ENCODE peak calls at places on chromosomes 5 and 9, in nine cellular contexts. One of them, this sample, is unnamed.

GRCh38 chr9:37559125-37559524 is 17.1 kb downstream of the FBXO10 start:
- DNase-seq in activated CD4-positive, alpha-beta T cell treated with anti-CD3 and anti-CD28 coated beads, Interleukin-2, amount 10 ng/mL, durations not matched to agents 7 days and 5 days: no peak
- DNase-seq in NCI-H1436: no peak
- DNase-seq in activated T-helper 1 cell treated with Interleukin-2 at 50 U/mL for 16 hours: no peak
- DNase-seq in stimulated activated CD8-positive, alpha-beta memory T cell treated with anti-CD3 and anti-CD28 coated beads, Interleukin-2, amount 100 ng/mL, for 1 hour: no peak
- DNase-seq in NCI-H774: no peak
- DNase-seq in mesenteric fat pad: no peak
- DNase-seq in AG09309: no peak
- DNase-seq in endothelial cell of umbilical vein: no peak
- DNase-seq in this sample: no peak

GRCh38 chr9:125476645-125477044 is 215.0 kb downstream of the GAPVD1 start:
- DNase-seq in activated CD4-positive, alpha-beta T cell treated with anti-CD3 and anti-CD28 coated beads, Interleukin-2, amount 10 ng/mL, durations not matched to agents 7 days and 5 days: no peak
- DNase-seq in NCI-H1436: no peak
- DNase-seq in activated T-helper 1 cell treated with Interleukin-2 at 50 U/mL for 16 hours: no peak
- DNase-seq in stimulated activated CD8-positive, alpha-beta memory T cell treated with anti-CD3 and anti-CD28 coated beads, Interleukin-2, amount 100 ng/mL, for 1 hour: no peak
- DNase-seq in NCI-H774: no peak
- DNase-seq in mesenteric fat pad: no peak
- DNase-seq in AG09309: no peak
- DNase-seq in endothelial cell of umbilical vein: no peak
- DNase-seq in this sample: no peak

GRCh38 chr9:27599521-27600234 is 26.4 kb upstream of the C9orf72 start:
- DNase-seq in activated CD4-positive, alpha-beta T cell treated with anti-CD3 and anti-CD28 coated beads, Interleukin-2, amount 10 ng/mL, durations not matched to agents 7 days and 5 days: no peak
- DNase-seq in NCI-H1436: no peak
- DNase-seq in activated T-helper 1 cell treated with Interleukin-2 at 50 U/mL for 16 hours: no peak
- DNase-seq in stimulated activated CD8-positive, alpha-beta memory T cell treated with anti-CD3 and anti-CD28 coated beads, Interleukin-2, amount 100 ng/mL, for 1 hour: no peak
- DNase-seq in NCI-H774: no peak
- DNase-seq in mesenteric fat pad: no peak
- DNase-seq in AG09309: no peak
- DNase-seq in endothelial cell of umbilical vein: no peak
- DNase-seq in this sample: no peak

GRCh38 chr5:38468202-38468656 is 88.2 kb downstream of the LIFR start:
- DNase-seq in activated CD4-positive, alpha-beta T cell treated with anti-CD3 and anti-CD28 coated beads, Interleukin-2, amount 10 ng/mL, durations not matched to agents 7 days and 5 days: no peak
- DNase-seq in NCI-H1436: no peak
- DNase-seq in activated T-helper 1 cell treated with Interleukin-2 at 50 U/mL for 16 hours: no peak
- DNase-seq in stimulated activated CD8-positive, alpha-beta memory T cell treated with anti-CD3 and anti-CD28 coated beads, Interleukin-2, amount 100 ng/mL, for 1 hour: no peak
- DNase-seq in NCI-H774: no peak
- DNase-seq in mesenteric fat pad: no peak
- DNase-seq in AG09309: peak; percentile 73
- DNase-seq in endothelial cell of umbilical vein: peak; percentile 83
- DNase-seq in this sample: peak; percentile 44

GRCh38 chr9:23586906-23587305 is 239.1 kb downstream of the ELAVL2 start:
- DNase-seq in activated CD4-positive, alpha-beta T cell treated with anti-CD3 and anti-CD28 coated beads, Interleukin-2, amount 10 ng/mL, durations not matched to agents 7 days and 5 days: no peak
- DNase-seq in NCI-H1436: no peak
- DNase-seq in activated T-helper 1 cell treated with Interleukin-2 at 50 U/mL for 16 hours: no peak
- DNase-seq in stimulated activated CD8-positive, alpha-beta memory T cell treated with anti-CD3 and anti-CD28 coated beads, Interleukin-2, amount 100 ng/mL, for 1 hour: no peak
- DNase-seq in NCI-H774: no peak
- DNase-seq in mesenteric fat pad: no peak
- DNase-seq in AG09309: no peak
- DNase-seq in endothelial cell of umbilical vein: no peak
- DNase-seq in this sample: no peak

GRCh38 chr5:150630459-150631325 is 9.8 kb upstream of the SYNPO start:
- DNase-seq in activated CD4-positive, alpha-beta T cell treated with anti-CD3 and anti-CD28 coated beads, Interleukin-2, amount 10 ng/mL, durations not matched to agents 7 days and 5 days: no peak
- DNase-seq in NCI-H1436: no peak
- DNase-seq in activated T-helper 1 cell treated with Interleukin-2 at 50 U/mL for 16 hours: no peak
- DNase-seq in stimulated activated CD8-positive, alpha-beta memory T cell treated with anti-CD3 and anti-CD28 coated beads, Interleukin-2, amount 100 ng/mL, for 1 hour: no peak
- DNase-seq in NCI-H774: no peak
- DNase-seq in mesenteric fat pad: no peak
- DNase-seq in AG09309: no peak
- DNase-seq in endothelial cell of umbilical vein: no peak
- DNase-seq in this sample: no peak

GRCh38 chr5:55851675-55851979 is 470 bp downstream of the IL31RA start:
- DNase-seq in activated CD4-positive, alpha-beta T cell treated with anti-CD3 and anti-CD28 coated beads, Interleukin-2, amount 10 ng/mL, durations not matched to agents 7 days and 5 days: no peak
- DNase-seq in NCI-H1436: no peak
- DNase-seq in activated T-helper 1 cell treated with Interleukin-2 at 50 U/mL for 16 hours: no peak
- DNase-seq in stimulated activated CD8-positive, alpha-beta memory T cell treated with anti-CD3 and anti-CD28 coated beads, Interleukin-2, amount 100 ng/mL, for 1 hour: no peak
- DNase-seq in NCI-H774: no peak
- DNase-seq in mesenteric fat pad: no peak
- DNase-seq in AG09309: no peak
- DNase-seq in endothelial cell of umbilical vein: no peak
- DNase-seq in this sample: no peak

GRCh38 chr9:108081112-108081511 is 591.5 kb upstream of the KLF4 start:
- DNase-seq in activated CD4-positive, alpha-beta T cell treated with anti-CD3 and anti-CD28 coated beads, Interleukin-2, amount 10 ng/mL, durations not matched to agents 7 days and 5 days: no peak
- DNase-seq in NCI-H1436: no peak
- DNase-seq in activated T-helper 1 cell treated with Interleukin-2 at 50 U/mL for 16 hours: no peak
- DNase-seq in stimulated activated CD8-positive, alpha-beta memory T cell treated with anti-CD3 and anti-CD28 coated beads, Interleukin-2, amount 100 ng/mL, for 1 hour: no peak
- DNase-seq in NCI-H774: no peak
- DNase-seq in mesenteric fat pad: no peak
- DNase-seq in AG09309: no peak
- DNase-seq in endothelial cell of umbilical vein: no peak
- DNase-seq in this sample: no peak

GRCh38 chr9:108897324-108898096 is 35.4 kb downstream of the ACTL7A start:
- DNase-seq in activated CD4-positive, alpha-beta T cell treated with anti-CD3 and anti-CD28 coated beads, Interleukin-2, amount 10 ng/mL, durations not matched to agents 7 days and 5 days: no peak
- DNase-seq in NCI-H1436: no peak
- DNase-seq in activated T-helper 1 cell treated with Interleukin-2 at 50 U/mL for 16 hours: no peak
- DNase-seq in stimulated activated CD8-positive, alpha-beta memory T cell treated with anti-CD3 and anti-CD28 coated beads, Interleukin-2, amount 100 ng/mL, for 1 hour: no peak
- DNase-seq in NCI-H774: no peak
- DNase-seq in mesenteric fat pad: no peak
- DNase-seq in AG09309: no peak
- DNase-seq in endothelial cell of umbilical vein: no peak
- DNase-seq in this sample: no peak

GRCh38 chr5:39714036-39714698 is 289.4 kb upstream of the DAB2 start:
- DNase-seq in activated CD4-positive, alpha-beta T cell treated with anti-CD3 and anti-CD28 coated beads, Interleukin-2, amount 10 ng/mL, durations not matched to agents 7 days and 5 days: peak; percentile 54
- DNase-seq in NCI-H1436: no peak
- DNase-seq in activated T-helper 1 cell treated with Interleukin-2 at 50 U/mL for 16 hours: no peak
- DNase-seq in stimulated activated CD8-positive, alpha-beta memory T cell treated with anti-CD3 and anti-CD28 coated beads, Interleukin-2, amount 100 ng/mL, for 1 hour: no peak
- DNase-seq in NCI-H774: peak; percentile 67
- DNase-seq in mesenteric fat pad: no peak
- DNase-seq in AG09309: peak; percentile 16
- DNase-seq in endothelial cell of umbilical vein: peak; percentile 84
- DNase-seq in this sample: peak; percentile 37

GRCh38 chr9:129609486-129610192 is 11.3 kb downstream of the C9orf50 start:
- DNase-seq in activated CD4-positive, alpha-beta T cell treated with anti-CD3 and anti-CD28 coated beads, Interleukin-2, amount 10 ng/mL, durations not matched to agents 7 days and 5 days: peak; percentile 67
- DNase-seq in NCI-H1436: no peak
- DNase-seq in activated T-helper 1 cell treated with Interleukin-2 at 50 U/mL for 16 hours: peak; percentile 58
- DNase-seq in stimulated activated CD8-positive, alpha-beta memory T cell treated with anti-CD3 and anti-CD28 coated beads, Interleukin-2, amount 100 ng/mL, for 1 hour: no peak
- DNase-seq in NCI-H774: no peak
- DNase-seq in mesenteric fat pad: no peak
- DNase-seq in AG09309: no peak
- DNase-seq in endothelial cell of umbilical vein: no peak
- DNase-seq in this sample: no peak

GRCh38 chr5:68460147-68460760 is 244.7 kb downstream of the PIK3R1 start:
- DNase-seq in activated CD4-positive, alpha-beta T cell treated with anti-CD3 and anti-CD28 coated beads, Interleukin-2, amount 10 ng/mL, durations not matched to agents 7 days and 5 days: peak; percentile 67
- DNase-seq in NCI-H1436: peak; percentile 11
- DNase-seq in activated T-helper 1 cell treated with Interleukin-2 at 50 U/mL for 16 hours: no peak
- DNase-seq in stimulated activated CD8-positive, alpha-beta memory T cell treated with anti-CD3 and anti-CD28 coated beads, Interleukin-2, amount 100 ng/mL, for 1 hour: peak; percentile 11
- DNase-seq in NCI-H774: peak; percentile 1
- DNase-seq in mesenteric fat pad: no peak
- DNase-seq in AG09309: no peak
- DNase-seq in endothelial cell of umbilical vein: peak; percentile 76
- DNase-seq in this sample: no peak

GRCh38 chr5:100043475-100043874 is 491.7 kb upstream of the FAM174A start:
- DNase-seq in activated CD4-positive, alpha-beta T cell treated with anti-CD3 and anti-CD28 coated beads, Interleukin-2, amount 10 ng/mL, durations not matched to agents 7 days and 5 days: no peak
- DNase-seq in NCI-H1436: no peak
- DNase-seq in activated T-helper 1 cell treated with Interleukin-2 at 50 U/mL for 16 hours: no peak
- DNase-seq in stimulated activated CD8-positive, alpha-beta memory T cell treated with anti-CD3 and anti-CD28 coated beads, Interleukin-2, amount 100 ng/mL, for 1 hour: no peak
- DNase-seq in NCI-H774: no peak
- DNase-seq in mesenteric fat pad: no peak
- DNase-seq in AG09309: no peak
- DNase-seq in endothelial cell of umbilical vein: no peak
- DNase-seq in this sample: no peak

GRCh38 chr5:135345945-135346731 is 52.9 kb downstream of the MACROH2A1 start:
- DNase-seq in activated CD4-positive, alpha-beta T cell treated with anti-CD3 and anti-CD28 coated beads, Interleukin-2, amount 10 ng/mL, durations not matched to agents 7 days and 5 days: no peak
- DNase-seq in NCI-H1436: no peak
- DNase-seq in activated T-helper 1 cell treated with Interleukin-2 at 50 U/mL for 16 hours: no peak
- DNase-seq in stimulated activated CD8-positive, alpha-beta memory T cell treated with anti-CD3 and anti-CD28 coated beads, Interleukin-2, amount 100 ng/mL, for 1 hour: no peak
- DNase-seq in NCI-H774: no peak
- DNase-seq in mesenteric fat pad: peak; percentile 12
- DNase-seq in AG09309: no peak
- DNase-seq in endothelial cell of umbilical vein: no peak
- DNase-seq in this sample: no peak

GRCh38 chr9:31590091-31590490 is 794.4 kb upstream of the ACO1 start:
- DNase-seq in activated CD4-positive, alpha-beta T cell treated with anti-CD3 and anti-CD28 coated beads, Interleukin-2, amount 10 ng/mL, durations not matched to agents 7 days and 5 days: no peak
- DNase-seq in NCI-H1436: no peak
- DNase-seq in activated T-helper 1 cell treated with Interleukin-2 at 50 U/mL for 16 hours: no peak
- DNase-seq in stimulated activated CD8-positive, alpha-beta memory T cell treated with anti-CD3 and anti-CD28 coated beads, Interleukin-2, amount 100 ng/mL, for 1 hour: no peak
- DNase-seq in NCI-H774: no peak
- DNase-seq in mesenteric fat pad: no peak
- DNase-seq in AG09309: no peak
- DNase-seq in endothelial cell of umbilical vein: no peak
- DNase-seq in this sample: no peak

GRCh38 chr5:93196986-93197385 is 384.0 kb downstream of the NR2F1-AS1 start:
- DNase-seq in activated CD4-positive, alpha-beta T cell treated with anti-CD3 and anti-CD28 coated beads, Interleukin-2, amount 10 ng/mL, durations not matched to agents 7 days and 5 days: no peak
- DNase-seq in NCI-H1436: no peak
- DNase-seq in activated T-helper 1 cell treated with Interleukin-2 at 50 U/mL for 16 hours: no peak
- DNase-seq in stimulated activated CD8-positive, alpha-beta memory T cell treated with anti-CD3 and anti-CD28 coated beads, Interleukin-2, amount 100 ng/mL, for 1 hour: no peak
- DNase-seq in NCI-H774: no peak
- DNase-seq in mesenteric fat pad: no peak
- DNase-seq in AG09309: no peak
- DNase-seq in endothelial cell of umbilical vein: no peak
- DNase-seq in this sample: no peak

GRCh38 chr5:16809816-16810502 is 126.1 kb downstream of the MYO10 start:
- DNase-seq in activated CD4-positive, alpha-beta T cell treated with anti-CD3 and anti-CD28 coated beads, Interleukin-2, amount 10 ng/mL, durations not matched to agents 7 days and 5 days: no peak
- DNase-seq in NCI-H1436: no peak
- DNase-seq in activated T-helper 1 cell treated with Interleukin-2 at 50 U/mL for 16 hours: no peak
- DNase-seq in stimulated activated CD8-positive, alpha-beta memory T cell treated with anti-CD3 and anti-CD28 coated beads, Interleukin-2, amount 100 ng/mL, for 1 hour: no peak
- DNase-seq in NCI-H774: no peak
- DNase-seq in mesenteric fat pad: no peak
- DNase-seq in AG09309: peak; percentile 71
- DNase-seq in endothelial cell of umbilical vein: no peak
- DNase-seq in this sample: peak; percentile 48

GRCh38 chr9:133978226-133979123 is 13.6 kb downstream of the VAV2 start:
- DNase-seq in activated CD4-positive, alpha-beta T cell treated with anti-CD3 and anti-CD28 coated beads, Interleukin-2, amount 10 ng/mL, durations not matched to agents 7 days and 5 days: no peak
- DNase-seq in NCI-H1436: no peak
- DNase-seq in activated T-helper 1 cell treated with Interleukin-2 at 50 U/mL for 16 hours: no peak
- DNase-seq in stimulated activated CD8-positive, alpha-beta memory T cell treated with anti-CD3 and anti-CD28 coated beads, Interleukin-2, amount 100 ng/mL, for 1 hour: no peak
- DNase-seq in NCI-H774: no peak
- DNase-seq in mesenteric fat pad: no peak
- DNase-seq in AG09309: no peak
- DNase-seq in endothelial cell of umbilical vein: no peak
- DNase-seq in this sample: no peak

GRCh38 chr5:56851258-56851941 is 36.1 kb downstream of the MAP3K1 start:
- DNase-seq in activated CD4-positive, alpha-beta T cell treated with anti-CD3 and anti-CD28 coated beads, Interleukin-2, amount 10 ng/mL, durations not matched to agents 7 days and 5 days: no peak
- DNase-seq in NCI-H1436: no peak
- DNase-seq in activated T-helper 1 cell treated with Interleukin-2 at 50 U/mL for 16 hours: no peak
- DNase-seq in stimulated activated CD8-positive, alpha-beta memory T cell treated with anti-CD3 and anti-CD28 coated beads, Interleukin-2, amount 100 ng/mL, for 1 hour: no peak
- DNase-seq in NCI-H774: no peak
- DNase-seq in mesenteric fat pad: no peak
- DNase-seq in AG09309: no peak
- DNase-seq in endothelial cell of umbilical vein: peak; percentile 63
- DNase-seq in this sample: no peak

GRCh38 chr5:41012318-41012717 is 58.8 kb downstream of the MROH2B start:
- DNase-seq in activated CD4-positive, alpha-beta T cell treated with anti-CD3 and anti-CD28 coated beads, Interleukin-2, amount 10 ng/mL, durations not matched to agents 7 days and 5 days: no peak
- DNase-seq in NCI-H1436: no peak
- DNase-seq in activated T-helper 1 cell treated with Interleukin-2 at 50 U/mL for 16 hours: no peak
- DNase-seq in stimulated activated CD8-positive, alpha-beta memory T cell treated with anti-CD3 and anti-CD28 coated beads, Interleukin-2, amount 100 ng/mL, for 1 hour: no peak
- DNase-seq in NCI-H774: no peak
- DNase-seq in mesenteric fat pad: no peak
- DNase-seq in AG09309: no peak
- DNase-seq in endothelial cell of umbilical vein: no peak
- DNase-seq in this sample: no peak

GRCh38 chr5:170216262-170216864 is 16.4 kb upstream of the C5orf58 start:
- DNase-seq in activated CD4-positive, alpha-beta T cell treated with anti-CD3 and anti-CD28 coated beads, Interleukin-2, amount 10 ng/mL, durations not matched to agents 7 days and 5 days: no peak
- DNase-seq in NCI-H1436: peak; percentile 46
- DNase-seq in activated T-helper 1 cell treated with Interleukin-2 at 50 U/mL for 16 hours: no peak
- DNase-seq in stimulated activated CD8-positive, alpha-beta memory T cell treated with anti-CD3 and anti-CD28 coated beads, Interleukin-2, amount 100 ng/mL, for 1 hour: no peak
- DNase-seq in NCI-H774: peak; percentile 54
- DNase-seq in mesenteric fat pad: no peak
- DNase-seq in AG09309: peak; percentile 42
- DNase-seq in endothelial cell of umbilical vein: peak; percentile 73
- DNase-seq in this sample: no peak

GRCh38 chr9:75889977-75890540 is 414 bp upstream of the PCSK5 start:
- DNase-seq in activated CD4-positive, alpha-beta T cell treated with anti-CD3 and anti-CD28 coated beads, Interleukin-2, amount 10 ng/mL, durations not matched to agents 7 days and 5 days: peak; percentile 33
- DNase-seq in NCI-H1436: no peak
- DNase-seq in activated T-helper 1 cell treated with Interleukin-2 at 50 U/mL for 16 hours: no peak
- DNase-seq in stimulated activated CD8-positive, alpha-beta memory T cell treated with anti-CD3 and anti-CD28 coated beads, Interleukin-2, amount 100 ng/mL, for 1 hour: no peak
- DNase-seq in NCI-H774: no peak
- DNase-seq in mesenteric fat pad: no peak
- DNase-seq in AG09309: no peak
- DNase-seq in endothelial cell of umbilical vein: no peak
- DNase-seq in this sample: peak; percentile 46

GRCh38 chr5:95976606-95977005 is 15.0 kb upstream of the ELL2 start:
- DNase-seq in activated CD4-positive, alpha-beta T cell treated with anti-CD3 and anti-CD28 coated beads, Interleukin-2, amount 10 ng/mL, durations not matched to agents 7 days and 5 days: no peak
- DNase-seq in NCI-H1436: no peak
- DNase-seq in activated T-helper 1 cell treated with Interleukin-2 at 50 U/mL for 16 hours: no peak
- DNase-seq in stimulated activated CD8-positive, alpha-beta memory T cell treated with anti-CD3 and anti-CD28 coated beads, Interleukin-2, amount 100 ng/mL, for 1 hour: no peak
- DNase-seq in NCI-H774: no peak
- DNase-seq in mesenteric fat pad: no peak
- DNase-seq in AG09309: no peak
- DNase-seq in endothelial cell of umbilical vein: no peak
- DNase-seq in this sample: no peak

GRCh38 chr5:145010834-145011233 is 824.3 kb downstream of the PRELID2 start:
- DNase-seq in activated CD4-positive, alpha-beta T cell treated with anti-CD3 and anti-CD28 coated beads, Interleukin-2, amount 10 ng/mL, durations not matched to agents 7 days and 5 days: no peak
- DNase-seq in NCI-H1436: no peak
- DNase-seq in activated T-helper 1 cell treated with Interleukin-2 at 50 U/mL for 16 hours: no peak
- DNase-seq in stimulated activated CD8-positive, alpha-beta memory T cell treated with anti-CD3 and anti-CD28 coated beads, Interleukin-2, amount 100 ng/mL, for 1 hour: no peak
- DNase-seq in NCI-H774: no peak
- DNase-seq in mesenteric fat pad: no peak
- DNase-seq in AG09309: no peak
- DNase-seq in endothelial cell of umbilical vein: no peak
- DNase-seq in this sample: no peak

GRCh38 chr5:33994845-33995244 is 10.4 kb upstream of the SLC45A2 start:
- DNase-seq in activated CD4-positive, alpha-beta T cell treated with anti-CD3 and anti-CD28 coated beads, Interleukin-2, amount 10 ng/mL, durations not matched to agents 7 days and 5 days: no peak
- DNase-seq in NCI-H1436: no peak
- DNase-seq in activated T-helper 1 cell treated with Interleukin-2 at 50 U/mL for 16 hours: no peak
- DNase-seq in stimulated activated CD8-positive, alpha-beta memory T cell treated with anti-CD3 and anti-CD28 coated beads, Interleukin-2, amount 100 ng/mL, for 1 hour: no peak
- DNase-seq in NCI-H774: no peak
- DNase-seq in mesenteric fat pad: no peak
- DNase-seq in AG09309: peak; percentile 80
- DNase-seq in endothelial cell of umbilical vein: no peak
- DNase-seq in this sample: no peak

GRCh38 chr5:43037929-43038510 is 2.1 kb downstream of the ANXA2R start:
- DNase-seq in activated CD4-positive, alpha-beta T cell treated with anti-CD3 and anti-CD28 coated beads, Interleukin-2, amount 10 ng/mL, durations not matched to agents 7 days and 5 days: peak; percentile 72
- DNase-seq in NCI-H1436: no peak
- DNase-seq in activated T-helper 1 cell treated with Interleukin-2 at 50 U/mL for 16 hours: no peak
- DNase-seq in stimulated activated CD8-positive, alpha-beta memory T cell treated with anti-CD3 and anti-CD28 coated beads, Interleukin-2, amount 100 ng/mL, for 1 hour: no peak
- DNase-seq in NCI-H774: no peak
- DNase-seq in mesenteric fat pad: no peak
- DNase-seq in AG09309: no peak
- DNase-seq in endothelial cell of umbilical vein: peak; percentile 89
- DNase-seq in this sample: peak; percentile 59

GRCh38 chr9:129111143-129111761 is at the start of gene PTPA:
- DNase-seq in activated CD4-positive, alpha-beta T cell treated with anti-CD3 and anti-CD28 coated beads, Interleukin-2, amount 10 ng/mL, durations not matched to agents 7 days and 5 days: peak; percentile 89
- DNase-seq in NCI-H1436: peak; percentile 78
- DNase-seq in activated T-helper 1 cell treated with Interleukin-2 at 50 U/mL for 16 hours: peak; percentile 83
- DNase-seq in stimulated activated CD8-positive, alpha-beta memory T cell treated with anti-CD3 and anti-CD28 coated beads, Interleukin-2, amount 100 ng/mL, for 1 hour: peak; percentile 78
- DNase-seq in NCI-H774: peak; percentile 91
- DNase-seq in mesenteric fat pad: peak; percentile 96
- DNase-seq in AG09309: no peak
- DNase-seq in endothelial cell of umbilical vein: peak; percentile 88
- DNase-seq in this sample: peak; percentile 74

GRCh38 chr5:180235846-180236245 is 26.8 kb upstream of the RASGEF1C start:
- DNase-seq in activated CD4-positive, alpha-beta T cell treated with anti-CD3 and anti-CD28 coated beads, Interleukin-2, amount 10 ng/mL, durations not matched to agents 7 days and 5 days: no peak
- DNase-seq in NCI-H1436: no peak
- DNase-seq in activated T-helper 1 cell treated with Interleukin-2 at 50 U/mL for 16 hours: no peak
- DNase-seq in stimulated activated CD8-positive, alpha-beta memory T cell treated with anti-CD3 and anti-CD28 coated beads, Interleukin-2, amount 100 ng/mL, for 1 hour: no peak
- DNase-seq in NCI-H774: no peak
- DNase-seq in mesenteric fat pad: no peak
- DNase-seq in AG09309: no peak
- DNase-seq in endothelial cell of umbilical vein: no peak
- DNase-seq in this sample: no peak

GRCh38 chr5:153490124-153491085 is at the start of gene GRIA1:
- DNase-seq in activated CD4-positive, alpha-beta T cell treated with anti-CD3 and anti-CD28 coated beads, Interleukin-2, amount 10 ng/mL, durations not matched to agents 7 days and 5 days: no peak
- DNase-seq in NCI-H1436: no peak
- DNase-seq in activated T-helper 1 cell treated with Interleukin-2 at 50 U/mL for 16 hours: no peak
- DNase-seq in stimulated activated CD8-positive, alpha-beta memory T cell treated with anti-CD3 and anti-CD28 coated beads, Interleukin-2, amount 100 ng/mL, for 1 hour: no peak
- DNase-seq in NCI-H774: no peak
- DNase-seq in mesenteric fat pad: no peak
- DNase-seq in AG09309: no peak
- DNase-seq in endothelial cell of umbilical vein: no peak
- DNase-seq in this sample: no peak

GRCh38 chr5:157442989-157443619 is 16.9 kb upstream of the NIPAL4 start:
- DNase-seq in activated CD4-positive, alpha-beta T cell treated with anti-CD3 and anti-CD28 coated beads, Interleukin-2, amount 10 ng/mL, durations not matched to agents 7 days and 5 days: no peak
- DNase-seq in NCI-H1436: no peak
- DNase-seq in activated T-helper 1 cell treated with Interleukin-2 at 50 U/mL for 16 hours: no peak
- DNase-seq in stimulated activated CD8-positive, alpha-beta memory T cell treated with anti-CD3 and anti-CD28 coated beads, Interleukin-2, amount 100 ng/mL, for 1 hour: no peak
- DNase-seq in NCI-H774: no peak
- DNase-seq in mesenteric fat pad: no peak
- DNase-seq in AG09309: no peak
- DNase-seq in endothelial cell of umbilical vein: no peak
- DNase-seq in this sample: no peak

This sample was measured in amniotic stem cell.